ENCODE peak calls at places on chromosomes 7 and 10, in seven cellular contexts. X is B cell, L is tibial nerve, H is esophagus muscularis mucosa, D is cardiac fibroblast, O is SK-N-SH, U is HFFc6. M is an unnamed sample.

GRCh38 chr7:11193888-11194287 is 220.2 kb downstream of the PHF14 start:
- DNase-seq in X (no peak), L (no peak), H (no peak), D (no peak), O (no peak), U (no peak), M (no peak)

GRCh38 chr7:77479536-77480088 is 57.5 kb upstream of the PTPN12 start:
- DNase-seq in X (no peak), L (no peak), H (no peak), D (peak), O (no peak), U (no peak), M (no peak)

GRCh38 chr10:124722812-124723783 is 21.1 kb downstream of the FAM53B start:
- DNase-seq in X (peak), L (no peak), H (no peak), D (peak), O (no peak), U (no peak), M (no peak)

GRCh38 chr10:88278912-88279311 is 304.2 kb downstream of the RNLS start:
- DNase-seq in X (no peak), L (no peak), H (no peak), D (no peak), O (no peak), U (no peak), M (no peak)

GRCh38 chr10:123587110-123587509 is 79.0 kb upstream of the GPR26 start:
- DNase-seq in X (no peak), L (no peak), H (no peak), D (no peak), O (no peak), U (no peak), M (no peak)

GRCh38 chr7:133912916-133913697 is 214.0 kb upstream of the LRGUK start:
- DNase-seq in X (no peak), L (no peak), H (no peak), D (peak), O (no peak), U (peak), M (no peak)

GRCh38 chr7:12756841-12757240 is 69.4 kb downstream of the ARL4A start:
- DNase-seq in X (no peak), L (no peak), H (no peak), D (no peak), O (no peak), U (no peak), M (no peak)

GRCh38 chr10:73584737-73585136 is 6.4 kb downstream of the USP54 start:
- DNase-seq in X (no peak), L (no peak), H (no peak), D (no peak), O (no peak), U (no peak), M (no peak)

GRCh38 chr10:133391761-133392518 is 2.0 kb upstream of the MTG1 start:
- DNase-seq in X (peak), L (no peak), H (no peak), D (no peak), O (no peak), U (no peak), M (no peak)

GRCh38 chr10:77881636-77882035 is 44.9 kb downstream of the DLG5 start:
- DNase-seq in X (no peak), L (no peak), H (no peak), D (no peak), O (no peak), U (no peak), M (no peak)

GRCh38 chr10:17169807-17170206 is 31.7 kb downstream of the TRDMT1 start:
- DNase-seq in X (no peak), L (no peak), H (no peak), D (peak), O (no peak), U (no peak), M (no peak)

GRCh38 chr7:26863504-26864308 is 684 bp downstream of the SKAP2 start:
- DNase-seq in X (peak), L (peak), H (no peak), D (peak), O (no peak), U (peak), M (no peak)

GRCh38 chr7:2052657-2053048 is 180.1 kb downstream of the MAD1L1 start:
- DNase-seq in X (no peak), L (no peak), H (no peak), D (no peak), O (no peak), U (no peak), M (no peak)

GRCh38 chr10:114525368-114525949 is 121.2 kb upstream of the AFAP1L2 start:
- DNase-seq in X (no peak), L (no peak), H (no peak), D (peak), O (no peak), U (no peak), M (no peak)

GRCh38 chr10:127196955-127197432 is 603 bp upstream of the INSYN2A start:
- DNase-seq in X (no peak), L (no peak), H (no peak), D (no peak), O (no peak), U (no peak), M (no peak)

GRCh38 chr10:87920538-87920937 is 57.1 kb downstream of the PTEN start:
- DNase-seq in X (no peak), L (no peak), H (no peak), D (no peak), O (no peak), U (no peak), M (no peak)

GRCh38 chr10:86266446-86267242 is 100.0 kb downstream of the GRID1 start:
- DNase-seq in X (no peak), L (no peak), H (no peak), D (no peak), O (peak), U (no peak), M (no peak)

GRCh38 chr10:129861776-129862530 is 102.1 kb downstream of the EBF3 start:
- DNase-seq in X (no peak), L (peak), H (no peak), D (no peak), O (no peak), U (no peak), M (no peak)

GRCh38 chr7:41628926-41629325 is 74.0 kb downstream of the INHBA start:
- DNase-seq in X (no peak), L (no peak), H (no peak), D (no peak), O (no peak), U (peak), M (no peak)

GRCh38 chr7:88300401-88300800 is 6.3 kb downstream of the STEAP4 start:
- DNase-seq in X (no peak), L (no peak), H (no peak), D (no peak), O (no peak), U (no peak), M (no peak)

GRCh38 chr7:35260254-35260653 is 6.4 kb upstream of the TBX20 start:
- DNase-seq in X (no peak), L (no peak), H (no peak), D (no peak), O (no peak), U (no peak), M (no peak)

GRCh38 chr10:65931291-65932080 is 994.4 kb upstream of the LRRTM3 start:
- DNase-seq in X (no peak), L (no peak), H (no peak), D (no peak), O (no peak), U (no peak), M (no peak)

GRCh38 chr10:118840071-118840775 is 85.5 kb upstream of the CACUL1 start:
- DNase-seq in X (no peak), L (no peak), H (no peak), D (peak), O (no peak), U (no peak), M (no peak)

GRCh38 chr10:117547301-117548153 is 5.0 kb downstream of the EMX2 start:
- DNase-seq in X (no peak), L (no peak), H (no peak), D (no peak), O (no peak), U (no peak), M (no peak)

GRCh38 chr7:20111821-20112542 is 105.2 kb downstream of the MACC1 start:
- DNase-seq in X (no peak), L (no peak), H (no peak), D (no peak), O (no peak), U (no peak), M (no peak)

GRCh38 chr7:2288986-2289611 is 25.1 kb downstream of the SNX8 start:
- DNase-seq in X (no peak), L (no peak), H (no peak), D (no peak), O (no peak), U (no peak), M (no peak)

GRCh38 chr7:99314504-99314903 is 11.2 kb upstream of the ARPC1A start:
- DNase-seq in X (no peak), L (no peak), H (no peak), D (no peak), O (no peak), U (no peak), M (no peak)

GRCh38 chr10:78365711-78366110 is 332.0 kb downstream of the RPS24 start:
- DNase-seq in X (no peak), L (no peak), H (no peak), D (peak), O (no peak), U (peak), M (peak)

GRCh38 chr7:116802784-116803183 is 59.6 kb upstream of the CAPZA2 start:
- DNase-seq in X (peak), L (no peak), H (peak), D (peak), O (peak), U (peak), M (no peak)

GRCh38 chr7:158527038-158527437 is 60.6 kb downstream of the PTPRN2 start:
- DNase-seq in X (no peak), L (no peak), H (no peak), D (no peak), O (no peak), U (no peak), M (no peak)

GRCh38 chr7:38310601-38311057 is 37.2 kb upstream of the TARP start:
- DNase-seq in X (no peak), L (peak), H (no peak), D (peak), O (peak), U (no peak), M (no peak)

GRCh38 chr7:38448076-38448475 is 174.6 kb upstream of the TARP start:
- DNase-seq in X (no peak), L (no peak), H (no peak), D (peak), O (no peak), U (no peak), M (no peak)

GRCh38 chr7:24054231-24054630 is 229.8 kb upstream of the NPY start:
- DNase-seq in X (no peak), L (no peak), H (no peak), D (no peak), O (no peak), U (no peak), M (no peak)

GRCh38 chr7:158500651-158501052 is 87.0 kb downstream of the PTPRN2 start:
- DNase-seq in X (no peak), L (no peak), H (no peak), D (peak), O (peak), U (no peak), M (no peak)

GRCh38 chr10:2908851-2909630 is 158.3 kb upstream of the PFKP start:
- DNase-seq in X (no peak), L (no peak), H (no peak), D (no peak), O (no peak), U (no peak), M (no peak)

DNA sequence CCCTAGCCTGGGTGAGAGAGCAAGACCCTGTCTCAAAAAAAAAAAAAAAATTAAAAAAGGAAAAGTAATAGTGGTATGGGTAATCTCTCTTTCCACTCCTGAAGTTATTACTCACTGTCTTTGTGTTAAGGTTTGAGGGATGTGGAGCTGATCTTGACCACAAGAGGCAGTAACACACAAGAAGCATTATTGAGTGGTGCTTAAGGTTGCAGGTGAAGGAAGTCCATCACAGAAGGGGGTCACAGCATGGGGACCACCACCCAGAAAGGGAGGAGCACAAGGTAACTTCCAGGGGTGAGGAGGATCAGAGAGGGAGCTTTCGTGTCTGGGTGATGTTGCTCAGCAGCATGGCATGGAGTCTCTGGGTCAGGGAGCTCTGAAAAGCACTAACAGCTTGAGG is 100.2 kb upstream of the DNAJC1 start:
- DNase-seq in X (peak), L (no peak), H (no peak), D (peak), O (peak), U (no peak), M (no peak)
- TF ChIP-seq CTCF in X (peak), L (peak), H (no peak), D (peak), O (peak), U (peak), M (peak)

DNA sequence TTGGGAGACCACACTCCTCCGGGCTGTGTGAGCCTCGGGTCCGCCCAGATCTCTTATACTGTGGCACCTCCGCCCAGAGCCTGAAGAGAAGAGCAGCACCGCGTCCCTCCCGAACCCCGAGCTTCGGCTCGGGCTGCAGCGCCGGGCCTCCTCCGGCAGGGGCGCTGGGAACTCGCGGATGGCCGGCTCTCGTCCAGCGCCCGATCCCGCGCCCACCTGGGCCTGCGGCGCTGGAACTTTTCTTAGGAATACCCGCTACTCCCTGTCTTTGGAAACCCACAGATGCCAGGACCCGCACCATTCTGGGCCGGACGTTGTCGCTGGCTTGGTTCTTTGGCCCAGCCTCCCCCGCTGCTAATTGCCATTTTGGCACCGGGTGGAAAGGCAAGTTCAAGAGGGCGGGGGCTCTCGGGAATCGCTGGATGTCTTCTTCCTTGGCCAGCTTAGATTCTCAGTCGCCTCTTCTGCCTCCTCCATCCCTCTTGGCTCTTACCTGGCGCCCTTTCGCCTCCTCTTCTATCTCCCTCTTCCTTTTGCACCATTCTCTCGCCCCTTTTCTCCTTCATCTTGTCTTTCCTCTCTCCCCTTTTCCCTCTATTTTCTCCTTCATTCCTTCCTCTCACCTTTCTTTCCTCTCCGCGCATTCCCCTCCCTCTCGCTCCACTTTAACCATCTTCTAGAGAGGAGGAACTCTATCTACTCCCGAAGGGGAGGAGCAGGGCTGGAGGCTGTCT is 2.1 kb upstream of the SORCS3 start:
- DNase-seq in X (no peak), L (no peak), H (peak), D (no peak), O (peak), U (no peak), M (peak)
- TF ChIP-seq CTCF in X (no peak), L (peak), H (peak), D (peak), O (peak), U (peak), M (peak)

GRCh38 chr7:34133356-34133982 is 228.1 kb downstream of the BMPER start:
- DNase-seq in X (no peak), L (no peak), H (no peak), D (peak), O (peak), U (peak), M (no peak)

GRCh38 chr7:34128762-34129161 is 223.4 kb downstream of the BMPER start:
- DNase-seq in X (no peak), L (no peak), H (no peak), D (peak), O (no peak), U (peak), M (no peak)

GRCh38 chr7:34130558-34131285 is 225.4 kb downstream of the BMPER start:
- DNase-seq in X (no peak), L (no peak), H (no peak), D (no peak), O (no peak), U (peak), M (no peak)

GRCh38 chr7:34133983-34134782 is 228.8 kb downstream of the BMPER start:
- DNase-seq in X (no peak), L (peak), H (no peak), D (peak), O (peak), U (peak), M (peak)

GRCh38 chr7:34131371-34131770 is 226.0 kb downstream of the BMPER start:
- DNase-seq in X (no peak), L (no peak), H (no peak), D (no peak), O (no peak), U (no peak), M (no peak)
- TF ChIP-seq CTCF in X (no peak), L (no peak), H (no peak), D (no peak), O (no peak), U (no peak), M (no peak)

GRCh38 chr7:149497467-149498261 is at the start of gene ZNF746:
- DNase-seq in X (peak), L (peak), H (peak), D (peak), O (peak), U (peak), M (peak)
- TF ChIP-seq CTCF in X (peak), L (peak), H (peak), D (peak), O (peak), U (peak), M (no peak)

GRCh38 chr7:47474937-47475879 is 106.7 kb downstream of the TNS3 start:
- DNase-seq in X (peak), L (peak), H (no peak), D (peak), O (peak), U (peak), M (peak)
- TF ChIP-seq CTCF in X (no peak), L (no peak), H (no peak), D (no peak), O (no peak), U (peak), M (no peak)

GRCh38 chr10:12828736-12829135 is 172.8 kb downstream of the CCDC3 start:
- DNase-seq in X (no peak), L (no peak), H (no peak), D (no peak), O (no peak), U (no peak), M (no peak)
- TF ChIP-seq CTCF in X (no peak), L (no peak), H (no peak), D (no peak), O (no peak), U (no peak), M (no peak)

GRCh38 chr10:93821051-93821772 is 63.5 kb downstream of the LGI1 start:
- DNase-seq in X (no peak), L (no peak), H (no peak), D (peak), O (no peak), U (peak), M (no peak)
- TF ChIP-seq CTCF in X (no peak), L (no peak), H (no peak), D (peak), O (peak), U (peak), M (peak)

M was measured in nephron progenitor cell.